ENCODE peak calls at places on chromosomes 12 and 14, in ten cellular contexts. One of them, this sample, is unnamed.

GRCh38 chr14:42323426-42323825 is 716.8 kb downstream of the LRFN5 start:
- DNase-seq in activated CD8-positive, alpha-beta memory T cell treated with anti-CD3 and anti-CD28 coated beads for 48 hours: no peak
- DNase-seq in NCI-H1092 treated with DMSO at 0.1 percent for 48 hours: no peak
- DNase-seq in endothelial cell: no peak
- DNase-seq in AG08396: no peak
- DNase-seq in PC-9: no peak
- DNase-seq in GM04504: no peak
- DNase-seq in globus pallidus: no peak
- DNase-seq in heart right ventricle: no peak
- DNase-seq in HEK293T: no peak
- DNase-seq in this sample: no peak

GRCh38 chr12:100348657-100349454 is 8.0 kb upstream of the SLC17A8 start:
- DNase-seq in activated CD8-positive, alpha-beta memory T cell treated with anti-CD3 and anti-CD28 coated beads for 48 hours: no peak
- DNase-seq in NCI-H1092 treated with DMSO at 0.1 percent for 48 hours: peak; percentile 32
- DNase-seq in endothelial cell: no peak
- DNase-seq in AG08396: no peak
- DNase-seq in PC-9: no peak
- DNase-seq in GM04504: peak; percentile 9
- DNase-seq in globus pallidus: peak; percentile 19
- DNase-seq in heart right ventricle: no peak
- DNase-seq in HEK293T: peak; percentile 21
- DNase-seq in this sample: no peak

GRCh38 chr12:121499929-121500793 is 80.7 kb downstream of the KDM2B start:
- DNase-seq in activated CD8-positive, alpha-beta memory T cell treated with anti-CD3 and anti-CD28 coated beads for 48 hours: peak; percentile 61
- DNase-seq in NCI-H1092 treated with DMSO at 0.1 percent for 48 hours: peak; percentile 18
- DNase-seq in endothelial cell: peak; percentile 78
- DNase-seq in AG08396: peak; percentile 89
- DNase-seq in PC-9: peak; percentile 39
- DNase-seq in GM04504: peak; percentile 35
- DNase-seq in globus pallidus: peak; percentile 71
- DNase-seq in heart right ventricle: peak; percentile 81
- DNase-seq in HEK293T: peak; percentile 86
- DNase-seq in this sample: peak; percentile 80

GRCh38 chr12:5018677-5019076 is 25.0 kb upstream of the KCNA5 start:
- DNase-seq in activated CD8-positive, alpha-beta memory T cell treated with anti-CD3 and anti-CD28 coated beads for 48 hours: no peak
- DNase-seq in NCI-H1092 treated with DMSO at 0.1 percent for 48 hours: no peak
- DNase-seq in endothelial cell: no peak
- DNase-seq in AG08396: no peak
- DNase-seq in PC-9: no peak
- DNase-seq in GM04504: no peak
- DNase-seq in globus pallidus: no peak
- DNase-seq in heart right ventricle: no peak
- DNase-seq in HEK293T: no peak
- DNase-seq in this sample: no peak

GRCh38 chr12:63869656-63870055 is 25.2 kb downstream of the SRGAP1 start:
- DNase-seq in activated CD8-positive, alpha-beta memory T cell treated with anti-CD3 and anti-CD28 coated beads for 48 hours: no peak
- DNase-seq in NCI-H1092 treated with DMSO at 0.1 percent for 48 hours: no peak
- DNase-seq in endothelial cell: no peak
- DNase-seq in AG08396: no peak
- DNase-seq in PC-9: peak; percentile 53
- DNase-seq in GM04504: no peak
- DNase-seq in globus pallidus: no peak
- DNase-seq in heart right ventricle: no peak
- DNase-seq in HEK293T: no peak
- DNase-seq in this sample: no peak

GRCh38 chr14:77098470-77099353 is 654 bp downstream of the CIPC start:
- DNase-seq in activated CD8-positive, alpha-beta memory T cell treated with anti-CD3 and anti-CD28 coated beads for 48 hours: peak; percentile 4
- DNase-seq in NCI-H1092 treated with DMSO at 0.1 percent for 48 hours: peak; percentile 70
- DNase-seq in endothelial cell: peak; percentile 25
- DNase-seq in AG08396: peak; percentile 27
- DNase-seq in PC-9: peak; percentile 58
- DNase-seq in GM04504: no peak
- DNase-seq in globus pallidus: peak; percentile 83
- DNase-seq in heart right ventricle: peak; percentile 74
- DNase-seq in HEK293T: no peak
- DNase-seq in this sample: no peak

GRCh38 chr14:56243110-56243509 is 124.9 kb downstream of the PELI2 start:
- DNase-seq in activated CD8-positive, alpha-beta memory T cell treated with anti-CD3 and anti-CD28 coated beads for 48 hours: no peak
- DNase-seq in NCI-H1092 treated with DMSO at 0.1 percent for 48 hours: no peak
- DNase-seq in endothelial cell: no peak
- DNase-seq in AG08396: no peak
- DNase-seq in PC-9: no peak
- DNase-seq in GM04504: no peak
- DNase-seq in globus pallidus: no peak
- DNase-seq in heart right ventricle: no peak
- DNase-seq in HEK293T: no peak
- DNase-seq in this sample: no peak

GRCh38 chr14:104116544-104117340 is 21.6 kb upstream of the KIF26A start:
- DNase-seq in activated CD8-positive, alpha-beta memory T cell treated with anti-CD3 and anti-CD28 coated beads for 48 hours: no peak
- DNase-seq in NCI-H1092 treated with DMSO at 0.1 percent for 48 hours: no peak
- DNase-seq in endothelial cell: no peak
- DNase-seq in AG08396: no peak
- DNase-seq in PC-9: peak; percentile 58
- DNase-seq in GM04504: no peak
- DNase-seq in globus pallidus: no peak
- DNase-seq in heart right ventricle: peak; percentile 10
- DNase-seq in HEK293T: no peak
- DNase-seq in this sample: peak; percentile 33

GRCh38 chr12:124334976-124335375 is 40.1 kb downstream of the RFLNA start:
- DNase-seq in activated CD8-positive, alpha-beta memory T cell treated with anti-CD3 and anti-CD28 coated beads for 48 hours: no peak
- DNase-seq in NCI-H1092 treated with DMSO at 0.1 percent for 48 hours: no peak
- DNase-seq in endothelial cell: no peak
- DNase-seq in AG08396: no peak
- DNase-seq in PC-9: no peak
- DNase-seq in GM04504: no peak
- DNase-seq in globus pallidus: no peak
- DNase-seq in heart right ventricle: no peak
- DNase-seq in HEK293T: no peak
- DNase-seq in this sample: no peak

GRCh38 chr12:44847888-44848770 is 28.0 kb downstream of the NELL2 start:
- DNase-seq in activated CD8-positive, alpha-beta memory T cell treated with anti-CD3 and anti-CD28 coated beads for 48 hours: no peak
- DNase-seq in NCI-H1092 treated with DMSO at 0.1 percent for 48 hours: no peak
- DNase-seq in endothelial cell: no peak
- DNase-seq in AG08396: no peak
- DNase-seq in PC-9: no peak
- DNase-seq in GM04504: no peak
- DNase-seq in globus pallidus: no peak
- DNase-seq in heart right ventricle: no peak
- DNase-seq in HEK293T: no peak
- DNase-seq in this sample: no peak

GRCh38 chr12:111602348-111602747 is 3.2 kb upstream of the ATXN2 start:
- DNase-seq in activated CD8-positive, alpha-beta memory T cell treated with anti-CD3 and anti-CD28 coated beads for 48 hours: no peak
- DNase-seq in NCI-H1092 treated with DMSO at 0.1 percent for 48 hours: no peak
- DNase-seq in endothelial cell: no peak
- DNase-seq in AG08396: no peak
- DNase-seq in PC-9: no peak
- DNase-seq in GM04504: no peak
- DNase-seq in globus pallidus: no peak
- DNase-seq in heart right ventricle: no peak
- DNase-seq in HEK293T: no peak
- DNase-seq in this sample: no peak

GRCh38 chr12:70985850-70986249 is 65.3 kb upstream of the PTPRR start:
- DNase-seq in activated CD8-positive, alpha-beta memory T cell treated with anti-CD3 and anti-CD28 coated beads for 48 hours: no peak
- DNase-seq in NCI-H1092 treated with DMSO at 0.1 percent for 48 hours: no peak
- DNase-seq in endothelial cell: no peak
- DNase-seq in AG08396: peak; percentile 9
- DNase-seq in PC-9: no peak
- DNase-seq in GM04504: no peak
- DNase-seq in globus pallidus: no peak
- DNase-seq in heart right ventricle: no peak
- DNase-seq in HEK293T: no peak
- DNase-seq in this sample: no peak